ENCODE peak calls at places on chromosomes 13 and 19, in five cellular contexts. P, E, L, A and R are unnamed samples.

GRCh38 chr13:22012676-22013075 is 341.8 kb downstream of the FGF9 start:
- DNase-seq in E (no peak), A (no peak), L (no peak), P (no peak), R (no peak)

GRCh38 chr13:109727251-109727650 is 59.1 kb downstream of the IRS2 start:
- DNase-seq in L (no peak), E (no peak), A (no peak), P (no peak), R (no peak)

GRCh38 chr13:87923713-87924112 is 252.5 kb downstream of the SLITRK5 start:
- DNase-seq in A (no peak), E (no peak), P (no peak), L (no peak), R (no peak)

GRCh38 chr19:14391156-14391821 is 10.0 kb downstream of the ADGRE5 start:
- DNase-seq in P (no peak), E (no peak), L (no peak), A (no peak), R (no peak)

GRCh38 chr13:73146705-73147104 is 87.9 kb downstream of the KLF5 start:
- DNase-seq in P (no peak), A (no peak), E (no peak), L (no peak), R (no peak)

GRCh38 chr19:17170538-17171297 is 44.4 kb upstream of the USE1 start:
- DNase-seq in P (no peak), L (no peak), E (no peak), A (no peak), R (no peak)

GRCh38 chr19:49042177-49042576 is 1.5 kb upstream of the CGB5 start:
- DNase-seq in E (no peak), L (no peak), P (no peak), A (no peak), R (no peak)

GRCh38 chr13:39765801-39766463 is 110.5 kb downstream of the COG6 start:
- DNase-seq in L (no peak), A (peak), E (peak), P (no peak), R (peak)

GRCh38 chr19:44282846-44283245 is 22.0 kb downstream of the ZNF235 start:
- DNase-seq in L (no peak), E (no peak), P (no peak), A (no peak), R (no peak)

GRCh38 chr19:4575267-4575793 is 15.8 kb upstream of the SEMA6B start:
- DNase-seq in L (no peak), A (no peak), E (no peak), P (no peak), R (no peak)

GRCh38 chr13:52846567-52847321 is 1.7 kb downstream of the PCDH8 start:
- DNase-seq in L (no peak), E (no peak), P (peak), A (no peak), R (peak)

GRCh38 chr13:102214956-102215355 is 186.9 kb downstream of the FGF14 start:
- DNase-seq in L (no peak), P (no peak), A (no peak), E (no peak), R (no peak)

GRCh38 chr19:10419646-10420443 is 493 bp upstream of the PDE4A start:
- DNase-seq in P (no peak), A (peak), E (peak), L (no peak), R (no peak)

GRCh38 chr13:86914757-86915156 is 756.4 kb upstream of the SLITRK5 start:
- DNase-seq in E (no peak), P (no peak), L (no peak), A (no peak), R (no peak)

GRCh38 chr13:113742000-113742441 is 17.0 kb upstream of the TMEM255B start:
- DNase-seq in P (no peak), A (no peak), L (no peak), E (peak), R (peak)

GRCh38 chr19:13712767-13713201 is 51.5 kb upstream of the MRI1 start:
- DNase-seq in P (no peak), L (no peak), E (no peak), A (no peak), R (no peak)

GRCh38 chr13:45623516-45624090 is 8.1 kb upstream of the ERICH6B start:
- DNase-seq in E (no peak), L (no peak), P (no peak), A (no peak), R (no peak)

GRCh38 chr19:7561229-7561806 is 25.8 kb downstream of the PNPLA6 start:
- DNase-seq in A (no peak), L (no peak), P (no peak), E (no peak), R (no peak)

GRCh38 chr19:17840019-17840418 is 7.8 kb downstream of the JAK3 start:
- DNase-seq in A (no peak), E (no peak), P (no peak), L (no peak), R (no peak)

GRCh38 chr13:96223231-96223630 is 133.3 kb downstream of the HS6ST3 start:
- DNase-seq in E (no peak), A (no peak), L (no peak), P (no peak), R (no peak)

GRCh38 chr19:37999309-38000213 is 92.6 kb downstream of the SIPA1L3 start:
- DNase-seq in E (no peak), L (no peak), P (no peak), A (no peak), R (no peak)

GRCh38 chr19:2552859-2553258 is 76.9 kb downstream of the GADD45B start:
- DNase-seq in P (no peak), A (no peak), E (peak), L (peak), R (peak)

GRCh38 chr13:49836516-49836915 is 44.0 kb upstream of the KPNA3 start:
- DNase-seq in A (no peak), L (no peak), E (no peak), P (peak), R (no peak)

GRCh38 chr13:98026457-98026857 is 73.0 kb downstream of the IPO5 start:
- DNase-seq in E (no peak), L (no peak), A (no peak), P (no peak), R (no peak)

GRCh38 chr13:27079421-27079958 is 92.1 kb downstream of the USP12 start:
- DNase-seq in E (no peak), A (no peak), P (no peak), L (no peak), R (no peak)

GRCh38 chr13:51714663-51715168 is 89.2 kb downstream of the DHRS12 start:
- DNase-seq in A (no peak), P (no peak), E (no peak), L (no peak), R (no peak)

GRCh38 chr19:50720921-50721291 is 1.3 kb upstream of the SHANK1 start:
- DNase-seq in P (no peak), L (no peak), A (peak), E (no peak), R (no peak)